ENCODE peak calls at places on chromosome 3, in ten cellular contexts. W is RWPE2; T is HEK293T; Z is HFFc6; V is occipital lobe; S is gastrocnemius medialis; Q is stimulated activated CD8-positive, alpha-beta memory T cell treated with anti-CD3 and anti-CD28 coated beads, Interleukin-15, amount 100 ng/mL, for 24 hours; J is mesothelial cell of epicardium; H is stimulated activated effector memory CD8-positive, alpha-beta T cell treated with anti-CD3 and anti-CD28 coated beads, Interleukin-12 subunit alpha, Interleukin-12 subunit beta, amount 100 ng/mL, for 72 hours; C is GM03348. R is an unnamed sample.

GRCh38 chr3:16064660-16065414 is 109.6 kb upstream of the GALNT15 start:
- DNase-seq in W (no peak), T (no peak), Z (peak), V (peak), S (peak), Q (no peak), J (no peak), H (no peak), C (peak), R (no peak)

GRCh38 chr3:24640330-24640877 is 145.8 kb upstream of the THRB start:
- DNase-seq in W (no peak), T (peak), Z (peak), V (no peak), S (no peak), Q (no peak), J (no peak), H (no peak), C (peak), R (no peak)

GRCh38 chr3:69008980-69009379 is 4.5 kb downstream of the EOGT start:
- DNase-seq in W (no peak), T (no peak), Z (no peak), V (no peak), S (no peak), Q (no peak), J (no peak), H (no peak), C (no peak), R (no peak)

GRCh38 chr3:12963869-12964712 is 109.1 kb downstream of the IQSEC1 start:
- DNase-seq in W (no peak), T (no peak), Z (no peak), V (no peak), S (no peak), Q (no peak), J (no peak), H (no peak), C (peak), R (no peak)

GRCh38 chr3:50591196-50591741 is 20.3 kb downstream of the CISH start:
- DNase-seq in W (no peak), T (no peak), Z (no peak), V (no peak), S (no peak), Q (no peak), J (no peak), H (no peak), C (no peak), R (no peak)

GRCh38 chr3:97823503-97824004 is 1.7 kb downstream of the CRYBG3 start:
- DNase-seq in W (no peak), T (no peak), Z (no peak), V (no peak), S (peak), Q (no peak), J (no peak), H (no peak), C (no peak), R (no peak)

GRCh38 chr3:168051579-168052183 is 44.0 kb downstream of the GOLIM4 start:
- DNase-seq in W (no peak), T (no peak), Z (peak), V (no peak), S (no peak), Q (no peak), J (no peak), H (no peak), C (peak), R (no peak)

GRCh38 chr3:11380314-11380713 is 108.1 kb downstream of the ATG7 start:
- DNase-seq in W (no peak), T (no peak), Z (no peak), V (no peak), S (no peak), Q (no peak), J (no peak), H (no peak), C (no peak), R (no peak)

GRCh38 chr3:60154011-60154410 is 1097.2 kb downstream of the FHIT start:
- DNase-seq in W (no peak), T (no peak), Z (no peak), V (no peak), S (no peak), Q (no peak), J (no peak), H (no peak), C (no peak), R (no peak)

GRCh38 chr3:156674911-156675743 is 737 bp downstream of the TIPARP start:
- DNase-seq in W (peak), T (peak), Z (peak), V (peak), S (peak), Q (peak), J (peak), H (peak), C (peak), R (peak)

R was measured in CD14-positive monocyte.